ENCODE peak calls at places on chromosomes 6 and 20, in four cellular contexts. R is GM03348; Y is activated effector memory CD4-positive, alpha-beta T cell treated with Interleukin-2 at 50 U/mL for 16 hours; N is astrocyte of the spinal cord. U is an unnamed sample.
A peak's percentile ranks its signal among the peaks of the same experiment; 100 is the strongest.

GRCh38 chr6:22878706-22879105 is 309.3 kb downstream of the HDGFL1 start:
- DNase-seq in R (no peak), Y (no peak), N (no peak), U (no peak)

GRCh38 chr20:24560571-24561485 is 91.4 kb downstream of the SYNDIG1 start:
- DNase-seq in R (no peak), Y (no peak), N (peak; percentile 26), U (peak; percentile 27)

GRCh38 chr6:146358341-146359046 is 185.1 kb upstream of the RAB32 start:
- DNase-seq in R (peak; percentile 29), Y (no peak), N (peak; percentile 67), U (peak; percentile 58)

GRCh38 chr6:80203283-80203682 is 96.8 kb downstream of the BCKDHB start:
- DNase-seq in R (no peak), Y (no peak), N (no peak), U (no peak)

GRCh38 chr20:58457083-58457680 is 58.0 kb downstream of the APCDD1L start:
- DNase-seq in R (no peak), Y (no peak), N (peak; percentile 93), U (peak; percentile 95)

GRCh38 chr6:166395351-166395750 is 12.6 kb upstream of the MPC1 start:
- DNase-seq in R (no peak), Y (no peak), N (no peak), U (no peak)

GRCh38 chr20:21286775-21287174 is 16.4 kb upstream of the XRN2 start:
- DNase-seq in R (no peak), Y (no peak), N (no peak), U (peak; percentile 28)

GRCh38 chr6:25027221-25027916 is 91.6 kb upstream of the RIPOR2 start:
- DNase-seq in R (no peak), Y (peak; percentile 82), N (no peak), U (no peak)

GRCh38 chr6:158680441-158680840 is 30.6 kb downstream of the SYTL3 start:
- DNase-seq in R (no peak), Y (no peak), N (no peak), U (no peak)

GRCh38 chr6:10033223-10033829 is 381.5 kb downstream of the TFAP2A start:
- DNase-seq in R (no peak), Y (no peak), N (peak; percentile 1), U (peak; percentile 62)